ENCODE peak calls at places on chromosomes 4 and X, in five cellular contexts. One of them, this sample, is unnamed.

GRCh38 chr4:25029479-25030282 is 1.1 kb downstream of the LGI2 start:
- DNase-seq in A549: no peak
- DNase-seq in AG10803: no peak
- DNase-seq in HCT116: no peak
- DNase-seq in CD8-positive, alpha-beta T cell: no peak
- DNase-seq in this sample: no peak

GRCh38 chr4:170949084-170949483 is 859.3 kb upstream of the AADAT start:
- DNase-seq in CD8-positive, alpha-beta T cell: no peak
- DNase-seq in HCT116: no peak
- DNase-seq in AG10803: no peak
- DNase-seq in A549: no peak
- DNase-seq in this sample: no peak

GRCh38 chr4:103197765-103198110 is 405 bp downstream of the CENPE start:
- DNase-seq in HCT116: peak
- DNase-seq in AG10803: no peak
- DNase-seq in CD8-positive, alpha-beta T cell: no peak
- DNase-seq in A549: no peak
- DNase-seq in this sample: no peak

GRCh38 chr4:8547108-8547911 is 32.9 kb upstream of the GPR78 start:
- DNase-seq in AG10803: peak
- DNase-seq in A549: peak
- DNase-seq in HCT116: peak
- DNase-seq in CD8-positive, alpha-beta T cell: no peak
- DNase-seq in this sample: no peak

GRCh38 chrX:110408949-110409588 is 50.4 kb downstream of the RTL9 start:
- DNase-seq in AG10803: no peak
- DNase-seq in CD8-positive, alpha-beta T cell: no peak
- DNase-seq in HCT116: no peak
- DNase-seq in A549: no peak
- DNase-seq in this sample: no peak

GRCh38 chr4:98688416-98689290 is 30.2 kb upstream of the TSPAN5 start:
- DNase-seq in HCT116: peak
- DNase-seq in CD8-positive, alpha-beta T cell: no peak
- DNase-seq in A549: peak
- DNase-seq in AG10803: peak
- DNase-seq in this sample: no peak

GRCh38 chr4:55491486-55491885 is 55.2 kb downstream of the CLOCK start:
- DNase-seq in A549: no peak
- DNase-seq in HCT116: no peak
- DNase-seq in AG10803: peak
- DNase-seq in CD8-positive, alpha-beta T cell: no peak
- DNase-seq in this sample: no peak

GRCh38 chr4:88843067-88843723 is 145.6 kb upstream of the NAP1L5 start:
- DNase-seq in AG10803: no peak
- DNase-seq in A549: no peak
- DNase-seq in HCT116: no peak
- DNase-seq in CD8-positive, alpha-beta T cell: no peak
- DNase-seq in this sample: no peak

GRCh38 chr4:13535708-13536361 is 8.5 kb downstream of the NKX3-2 start:
- DNase-seq in AG10803: no peak
- DNase-seq in CD8-positive, alpha-beta T cell: no peak
- DNase-seq in A549: no peak
- DNase-seq in HCT116: no peak
- DNase-seq in this sample: no peak

GRCh38 chr4:8387615-8388266 is 52.8 kb downstream of the ACOX3 start:
- DNase-seq in A549: peak
- DNase-seq in AG10803: no peak
- DNase-seq in CD8-positive, alpha-beta T cell: no peak
- DNase-seq in HCT116: no peak
- DNase-seq in this sample: no peak

GRCh38 chrX:73562458-73562857 is 539 bp upstream of the CHIC1 start:
- DNase-seq in A549: peak
- DNase-seq in CD8-positive, alpha-beta T cell: no peak
- DNase-seq in HCT116: no peak
- DNase-seq in AG10803: no peak
- DNase-seq in this sample: no peak

GRCh38 chr4:1856920-1857699 is 1.2 kb upstream of the LETM1 start:
- DNase-seq in HCT116: no peak
- DNase-seq in CD8-positive, alpha-beta T cell: no peak
- DNase-seq in AG10803: no peak
- DNase-seq in A549: peak
- DNase-seq in this sample: no peak

GRCh38 chr4:53150631-53151488 is 215.0 kb downstream of the SCFD2 start:
- DNase-seq in CD8-positive, alpha-beta T cell: no peak
- DNase-seq in HCT116: no peak
- DNase-seq in AG10803: peak
- DNase-seq in A549: no peak
- DNase-seq in this sample: no peak

GRCh38 chr4:119955256-119955655 is 111.4 kb downstream of the MAD2L1 start:
- DNase-seq in AG10803: no peak
- DNase-seq in CD8-positive, alpha-beta T cell: no peak
- DNase-seq in A549: no peak
- DNase-seq in HCT116: no peak
- DNase-seq in this sample: no peak

GRCh38 chrX:147912093-147912801 is 528 bp downstream of the FMR1 start:
- DNase-seq in A549: peak
- DNase-seq in AG10803: peak
- DNase-seq in HCT116: no peak
- DNase-seq in CD8-positive, alpha-beta T cell: peak
- DNase-seq in this sample: peak

GRCh38 chr4:1690698-1691097 is 6.6 kb upstream of the FAM53A start:
- DNase-seq in CD8-positive, alpha-beta T cell: no peak
- DNase-seq in HCT116: no peak
- DNase-seq in AG10803: no peak
- DNase-seq in A549: no peak
- DNase-seq in this sample: no peak

GRCh38 chr4:164203476-164203875 is 550.5 kb upstream of the SMIM31 start:
- DNase-seq in A549: no peak
- DNase-seq in AG10803: no peak
- DNase-seq in CD8-positive, alpha-beta T cell: no peak
- DNase-seq in HCT116: no peak
- DNase-seq in this sample: no peak

GRCh38 chr4:138655970-138656369 is 359.6 kb upstream of the NOCT start:
- DNase-seq in HCT116: no peak
- DNase-seq in CD8-positive, alpha-beta T cell: no peak
- DNase-seq in A549: no peak
- DNase-seq in AG10803: no peak
- DNase-seq in this sample: no peak

GRCh38 chr4:141905751-141906150 is 269.4 kb downstream of the IL15 start:
- DNase-seq in AG10803: peak
- DNase-seq in HCT116: no peak
- DNase-seq in A549: no peak
- DNase-seq in CD8-positive, alpha-beta T cell: no peak
- DNase-seq in this sample: peak

GRCh38 chr4:108060164-108060563 is 70.5 kb downstream of the HADH start:
- DNase-seq in CD8-positive, alpha-beta T cell: no peak
- DNase-seq in HCT116: peak
- DNase-seq in AG10803: peak
- DNase-seq in A549: peak
- DNase-seq in this sample: no peak

GRCh38 chr4:10730019-10730418 is 45.5 kb upstream of the CLNK start:
- DNase-seq in HCT116: no peak
- DNase-seq in A549: no peak
- DNase-seq in CD8-positive, alpha-beta T cell: no peak
- DNase-seq in AG10803: no peak
- DNase-seq in this sample: no peak

GRCh38 chr4:2446656-2447564 is 22.0 kb upstream of the RNF4 start:
- DNase-seq in HCT116: no peak
- DNase-seq in CD8-positive, alpha-beta T cell: no peak
- DNase-seq in A549: no peak
- DNase-seq in AG10803: no peak
- DNase-seq in this sample: no peak

GRCh38 chr4:183261953-183262775 is 57.9 kb downstream of the CLDN22 start:
- DNase-seq in HCT116: peak
- DNase-seq in CD8-positive, alpha-beta T cell: peak
- DNase-seq in AG10803: peak
- DNase-seq in A549: peak
- DNase-seq in this sample: no peak

GRCh38 chr4:165355900-165356300 is 22.9 kb upstream of the CPE start:
- DNase-seq in AG10803: peak
- DNase-seq in HCT116: peak
- DNase-seq in CD8-positive, alpha-beta T cell: no peak
- DNase-seq in A549: peak
- DNase-seq in this sample: no peak

GRCh38 chrX:78330068-78330467 is 2.7 kb upstream of the CYSLTR1 start:
- DNase-seq in HCT116: no peak
- DNase-seq in CD8-positive, alpha-beta T cell: no peak
- DNase-seq in AG10803: no peak
- DNase-seq in A549: no peak
- DNase-seq in this sample: no peak

GRCh38 chrX:77918568-77918967 is 8.1 kb downstream of the ATP7A start:
- DNase-seq in CD8-positive, alpha-beta T cell: no peak
- DNase-seq in A549: no peak
- DNase-seq in HCT116: no peak
- DNase-seq in AG10803: peak
- DNase-seq in this sample: no peak

GRCh38 chr4:169253904-169254303 is 16.9 kb downstream of the SH3RF1 start:
- DNase-seq in AG10803: peak
- DNase-seq in HCT116: no peak
- DNase-seq in CD8-positive, alpha-beta T cell: no peak
- DNase-seq in A549: peak
- DNase-seq in this sample: peak

GRCh38 chr4:67762091-67762490 is 7.9 kb upstream of the GNRHR start:
- DNase-seq in CD8-positive, alpha-beta T cell: no peak
- DNase-seq in AG10803: peak
- DNase-seq in A549: no peak
- DNase-seq in HCT116: no peak
- DNase-seq in this sample: peak

GRCh38 chrX:119427024-119427794 is 28.1 kb downstream of the SLC25A43 start:
- DNase-seq in A549: peak
- DNase-seq in HCT116: no peak
- DNase-seq in AG10803: peak
- DNase-seq in CD8-positive, alpha-beta T cell: no peak
- DNase-seq in this sample: peak

GRCh38 chr4:128284317-128284716 is 3.3 kb downstream of the PGRMC2 start:
- DNase-seq in CD8-positive, alpha-beta T cell: no peak
- DNase-seq in AG10803: no peak
- DNase-seq in A549: no peak
- DNase-seq in HCT116: no peak
- DNase-seq in this sample: no peak

GRCh38 chr4:186189656-186190055 is 1.7 kb upstream of the CYP4V2 start:
- DNase-seq in A549: no peak
- DNase-seq in CD8-positive, alpha-beta T cell: no peak
- DNase-seq in HCT116: no peak
- DNase-seq in AG10803: no peak
- DNase-seq in this sample: no peak

GRCh38 chr4:182251116-182251515 is 7.9 kb downstream of the TENM3 start:
- DNase-seq in A549: no peak
- DNase-seq in HCT116: no peak
- DNase-seq in AG10803: no peak
- DNase-seq in CD8-positive, alpha-beta T cell: no peak
- DNase-seq in this sample: no peak

GRCh38 chr4:182250446-182250845 is 7.2 kb downstream of the TENM3 start:
- DNase-seq in A549: no peak
- DNase-seq in HCT116: no peak
- DNase-seq in CD8-positive, alpha-beta T cell: no peak
- DNase-seq in AG10803: no peak
- DNase-seq in this sample: no peak

GRCh38 chr4:182255421-182256190 is 12.4 kb downstream of the TENM3 start:
- DNase-seq in A549: no peak
- DNase-seq in CD8-positive, alpha-beta T cell: no peak
- DNase-seq in AG10803: no peak
- DNase-seq in HCT116: no peak
- DNase-seq in this sample: no peak

GRCh38 chr4:182257503-182257902 is 14.3 kb downstream of the TENM3 start:
- DNase-seq in HCT116: no peak
- DNase-seq in CD8-positive, alpha-beta T cell: no peak
- DNase-seq in A549: no peak
- DNase-seq in AG10803: no peak
- DNase-seq in this sample: no peak

GRCh38 chr4:182254381-182254780 is 11.2 kb downstream of the TENM3 start:
- DNase-seq in A549: no peak
- DNase-seq in CD8-positive, alpha-beta T cell: no peak
- DNase-seq in AG10803: no peak
- DNase-seq in HCT116: no peak
- DNase-seq in this sample: no peak
- H3K4me3 ChIP-seq in A549: no peak
- H3K4me3 ChIP-seq in CD8-positive, alpha-beta T cell: no peak
- H3K4me3 ChIP-seq in AG10803: no peak
- H3K4me3 ChIP-seq in HCT116: no peak
- H3K4me3 ChIP-seq in this sample: no peak

GRCh38 chrX:153495903-153496629 is 1.3 kb downstream of the BGN start:
- DNase-seq in CD8-positive, alpha-beta T cell: no peak
- DNase-seq in HCT116: no peak
- DNase-seq in A549: no peak
- DNase-seq in AG10803: no peak
- DNase-seq in this sample: no peak
- H3K4me3 ChIP-seq in CD8-positive, alpha-beta T cell: no peak
- H3K4me3 ChIP-seq in HCT116: no peak
- H3K4me3 ChIP-seq in A549: no peak
- H3K4me3 ChIP-seq in AG10803: peak
- H3K4me3 ChIP-seq in this sample: peak

GRCh38 chr4:155953151-155954117 is at the start of gene CTSO:
- DNase-seq in CD8-positive, alpha-beta T cell: peak
- DNase-seq in HCT116: peak
- DNase-seq in AG10803: peak
- DNase-seq in A549: peak
- DNase-seq in this sample: no peak

GRCh38 chr4:155954118-155954503 is 445 bp upstream of the CTSO start:
- DNase-seq in AG10803: peak
- DNase-seq in CD8-positive, alpha-beta T cell: no peak
- DNase-seq in A549: no peak
- DNase-seq in HCT116: no peak
- DNase-seq in this sample: no peak

GRCh38 chr4:155950461-155950860 is 3.2 kb downstream of the CTSO start:
- DNase-seq in AG10803: no peak
- DNase-seq in CD8-positive, alpha-beta T cell: no peak
- DNase-seq in HCT116: no peak
- DNase-seq in A549: no peak
- DNase-seq in this sample: no peak

GRCh38 chr4:155954939-155955338 is 1.3 kb upstream of the CTSO start:
- DNase-seq in AG10803: no peak
- DNase-seq in A549: no peak
- DNase-seq in CD8-positive, alpha-beta T cell: no peak
- DNase-seq in HCT116: no peak
- DNase-seq in this sample: no peak

DNA sequence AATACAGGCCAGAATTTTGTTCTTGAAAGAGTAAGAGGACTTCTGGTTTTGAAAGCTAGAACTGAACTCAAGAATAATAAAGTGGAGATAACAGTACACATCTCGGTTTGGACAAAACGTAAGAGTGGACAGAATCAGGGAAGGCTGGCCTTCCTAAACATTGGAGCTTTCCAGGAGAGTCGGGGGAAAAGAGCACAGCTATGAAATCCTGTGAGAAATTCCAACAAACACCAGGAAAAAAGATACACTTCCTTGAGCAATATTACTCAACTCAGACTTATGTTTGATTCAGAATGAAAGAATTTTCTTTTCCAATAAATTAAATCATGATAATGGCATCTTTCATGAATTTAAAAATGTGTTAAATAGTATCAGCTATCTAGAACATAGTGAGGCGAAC is 1.1 kb downstream of the CTSO start:
- DNase-seq in HCT116: no peak
- DNase-seq in CD8-positive, alpha-beta T cell: no peak
- DNase-seq in A549: no peak
- DNase-seq in AG10803: peak
- DNase-seq in this sample: no peak
- H3K4me3 ChIP-seq in HCT116: no peak
- H3K4me3 ChIP-seq in CD8-positive, alpha-beta T cell: no peak
- H3K4me3 ChIP-seq in A549: no peak
- H3K4me3 ChIP-seq in AG10803: peak
- H3K4me3 ChIP-seq in this sample: peak

GRCh38 chr4:93285346-93285745 is 543.2 kb upstream of the ATOH1 start:
- DNase-seq in CD8-positive, alpha-beta T cell: no peak
- DNase-seq in A549: no peak
- DNase-seq in HCT116: no peak
- DNase-seq in AG10803: no peak
- DNase-seq in this sample: no peak
- H3K4me3 ChIP-seq in CD8-positive, alpha-beta T cell: no peak
- H3K4me3 ChIP-seq in A549: no peak
- H3K4me3 ChIP-seq in HCT116: no peak
- H3K4me3 ChIP-seq in AG10803: no peak
- H3K4me3 ChIP-seq in this sample: no peak